ENCODE peak calls at places on chromosome 13, in five cellular contexts. Y is H54, T is NCI-H460, D is dermis blood vessel endothelial cell, F is cardiac muscle cell. U is an unnamed sample.

GRCh38 chr13:74794582-74794981 is 660.4 kb upstream of the KLF12 start:
- DNase-seq in F (peak; percentile 12), D (no peak), Y (no peak), T (no peak), U (no peak)

GRCh38 chr13:60583911-60584753 is 187.1 kb downstream of the TDRD3 start:
- DNase-seq in Y (no peak), T (peak; percentile 30), D (peak; percentile 10), F (peak; percentile 80), U (peak; percentile 20)

GRCh38 chr13:110554946-110555345 is 6.6 kb downstream of the RAB20 start:
- DNase-seq in T (no peak), F (no peak), D (no peak), Y (no peak), U (no peak)

GRCh38 chr13:54950546-54950945 is 1921.9 kb downstream of the OLFM4 start:
- DNase-seq in D (no peak), Y (no peak), F (no peak), T (no peak), U (no peak)

GRCh38 chr13:107459430-107459829 is 755.9 kb downstream of the LIG4 start:
- DNase-seq in D (no peak), T (no peak), Y (no peak), F (peak; percentile 81), U (no peak)

GRCh38 chr13:98520674-98521449 is 56.0 kb downstream of the STK24 start:
- DNase-seq in T (no peak), Y (no peak), D (peak; percentile 33), F (no peak), U (no peak)

GRCh38 chr13:90696656-90697055 is 650.8 kb upstream of the MIR17HG start:
- DNase-seq in Y (no peak), T (no peak), D (no peak), F (peak; percentile 20), U (no peak)

GRCh38 chr13:50390503-50391248 is 375.4 kb downstream of the KCNRG start:
- DNase-seq in Y (no peak), T (no peak), F (no peak), D (peak; percentile 22), U (no peak)

GRCh38 chr13:77389617-77389984 is 62.7 kb upstream of the MYCBP2 start:
- DNase-seq in Y (no peak), T (no peak), F (no peak), D (no peak), U (no peak)

GRCh38 chr13:27968316-27969072 is 621 bp downstream of the CDX2 start:
- DNase-seq in Y (no peak), F (no peak), T (no peak), D (no peak), U (no peak)

GRCh38 chr13:19587635-19588300 is 26.4 kb upstream of the TPTE2 start:
- DNase-seq in F (peak; percentile 60), T (peak; percentile 41), Y (no peak), D (peak; percentile 63), U (peak; percentile 27)

GRCh38 chr13:99033814-99034213 is 56.0 kb upstream of the DOCK9 start:
- DNase-seq in D (peak; percentile 67), T (peak; percentile 7), Y (no peak), F (peak; percentile 52), U (peak; percentile 73)

GRCh38 chr13:52348081-52348480 is 57.9 kb downstream of the THSD1 start:
- DNase-seq in F (peak; percentile 97), T (no peak), Y (peak; percentile 26), D (peak; percentile 73), U (peak; percentile 97)

GRCh38 chr13:101149735-101150380 is 266.4 kb downstream of the NALCN start:
- DNase-seq in Y (peak; percentile 36), T (peak; percentile 9), D (peak; percentile 68), F (peak; percentile 35), U (peak; percentile 63)

U was measured in myocyte.